ENCODE peak calls at places on chromosome 15, in five cellular contexts. One of them, this sample, is unnamed.

GRCh38 chr15:31100738-31101137 is 787 bp downstream of the TRPM1 start:
- DNase-seq in SK-N-SH: no peak
- DNase-seq in HCT116: no peak
- DNase-seq in HL-60: no peak
- DNase-seq in GM12891: no peak
- DNase-seq in this sample: no peak

GRCh38 chr15:39461536-39462140 is 119.2 kb upstream of the THBS1 start:
- DNase-seq in SK-N-SH: no peak
- DNase-seq in HCT116: no peak
- DNase-seq in HL-60: no peak
- DNase-seq in GM12891: no peak
- DNase-seq in this sample: no peak

GRCh38 chr15:75042730-75043508 is 19.5 kb downstream of the PPCDC start:
- DNase-seq in SK-N-SH: peak; percentile 44
- DNase-seq in HCT116: peak; percentile 43
- DNase-seq in HL-60: peak; percentile 100
- DNase-seq in GM12891: peak; percentile 67
- DNase-seq in this sample: peak; percentile 91

GRCh38 chr15:94263341-94264273 is 32.2 kb downstream of the MCTP2 start:
- DNase-seq in SK-N-SH: no peak
- DNase-seq in HCT116: no peak
- DNase-seq in HL-60: no peak
- DNase-seq in GM12891: no peak
- DNase-seq in this sample: no peak

GRCh38 chr15:51874751-51875644 is 45.5 kb downstream of the TMOD3 start:
- DNase-seq in SK-N-SH: no peak
- DNase-seq in HCT116: peak; percentile 89
- DNase-seq in HL-60: no peak
- DNase-seq in GM12891: no peak
- DNase-seq in this sample: peak; percentile 48

GRCh38 chr15:78836333-78836732 is 25.1 kb upstream of the ADAMTS7 start:
- DNase-seq in SK-N-SH: no peak
- DNase-seq in HCT116: no peak
- DNase-seq in HL-60: no peak
- DNase-seq in GM12891: no peak
- DNase-seq in this sample: no peak

GRCh38 chr15:98794754-98795153 is 146.4 kb downstream of the IGF1R start:
- DNase-seq in SK-N-SH: no peak
- DNase-seq in HCT116: no peak
- DNase-seq in HL-60: no peak
- DNase-seq in GM12891: no peak
- DNase-seq in this sample: no peak

GRCh38 chr15:63191895-63192603 is 2.6 kb downstream of the RAB8B start:
- DNase-seq in SK-N-SH: no peak
- DNase-seq in HCT116: no peak
- DNase-seq in HL-60: peak; percentile 43
- DNase-seq in GM12891: no peak
- DNase-seq in this sample: peak; percentile 19

GRCh38 chr15:97585408-97585807 is 375.1 kb upstream of the ARRDC4 start:
- DNase-seq in SK-N-SH: no peak
- DNase-seq in HCT116: no peak
- DNase-seq in HL-60: no peak
- DNase-seq in GM12891: no peak
- DNase-seq in this sample: no peak

GRCh38 chr15:41825572-41826535 is 2.0 kb upstream of the JMJD7 start:
- DNase-seq in SK-N-SH: no peak
- DNase-seq in HCT116: no peak
- DNase-seq in HL-60: no peak
- DNase-seq in GM12891: no peak
- DNase-seq in this sample: no peak

GRCh38 chr15:47027322-47027946 is 689.9 kb upstream of the SEMA6D start:
- DNase-seq in SK-N-SH: peak; percentile 5
- DNase-seq in HCT116: no peak
- DNase-seq in HL-60: no peak
- DNase-seq in GM12891: no peak
- DNase-seq in this sample: no peak

GRCh38 chr15:76642671-76643070 is 262.5 kb downstream of the SCAPER start:
- DNase-seq in SK-N-SH: no peak
- DNase-seq in HCT116: no peak
- DNase-seq in HL-60: no peak
- DNase-seq in GM12891: no peak
- DNase-seq in this sample: no peak

GRCh38 chr15:99481831-99482230 is 84.0 kb upstream of the MEF2A start:
- DNase-seq in SK-N-SH: no peak
- DNase-seq in HCT116: no peak
- DNase-seq in HL-60: no peak
- DNase-seq in GM12891: no peak
- DNase-seq in this sample: no peak

GRCh38 chr15:59172289-59172901 is 34.2 kb upstream of the LDHAL6B start:
- DNase-seq in SK-N-SH: no peak
- DNase-seq in HCT116: no peak
- DNase-seq in HL-60: no peak
- DNase-seq in GM12891: no peak
- DNase-seq in this sample: no peak

GRCh38 chr15:59174846-59175831 is 31.5 kb upstream of the LDHAL6B start:
- DNase-seq in SK-N-SH: peak; percentile 64
- DNase-seq in HCT116: peak; percentile 74
- DNase-seq in HL-60: peak; percentile 52
- DNase-seq in GM12891: peak; percentile 23
- DNase-seq in this sample: peak; percentile 63

GRCh38 chr15:59176653-59177444 is 29.8 kb upstream of the LDHAL6B start:
- DNase-seq in SK-N-SH: no peak
- DNase-seq in HCT116: no peak
- DNase-seq in HL-60: no peak
- DNase-seq in GM12891: no peak
- DNase-seq in this sample: no peak

GRCh38 chr15:59173194-59173593 is 33.4 kb upstream of the LDHAL6B start:
- DNase-seq in SK-N-SH: no peak
- DNase-seq in HCT116: no peak
- DNase-seq in HL-60: no peak
- DNase-seq in GM12891: no peak
- DNase-seq in this sample: no peak

GRCh38 chr15:59174161-59174845 is 32.3 kb upstream of the LDHAL6B start:
- DNase-seq in SK-N-SH: no peak
- DNase-seq in HCT116: no peak
- DNase-seq in HL-60: no peak
- DNase-seq in GM12891: no peak
- DNase-seq in this sample: no peak
- TF ChIP-seq POLR2AphosphoS5 in SK-N-SH: no peak
- TF ChIP-seq POLR2AphosphoS5 in HCT116: no peak
- TF ChIP-seq POLR2AphosphoS5 in HL-60: no peak
- TF ChIP-seq POLR2AphosphoS5 in GM12891: no peak
- TF ChIP-seq POLR2AphosphoS5 in this sample: no peak

GRCh38 chr15:33234019-33234418 is 39.5 kb upstream of the FMN1 start:
- DNase-seq in SK-N-SH: peak; percentile 43
- DNase-seq in HCT116: peak; percentile 41
- DNase-seq in HL-60: no peak
- DNase-seq in GM12891: no peak
- DNase-seq in this sample: no peak
- TF ChIP-seq POLR2AphosphoS5 in SK-N-SH: no peak
- TF ChIP-seq POLR2AphosphoS5 in HCT116: no peak
- TF ChIP-seq POLR2AphosphoS5 in HL-60: no peak
- TF ChIP-seq POLR2AphosphoS5 in GM12891: no peak
- TF ChIP-seq POLR2AphosphoS5 in this sample: no peak

GRCh38 chr15:92631721-92632120 is 23.9 kb downstream of the FAM174B start:
- DNase-seq in SK-N-SH: no peak
- DNase-seq in HCT116: peak; percentile 6
- DNase-seq in HL-60: no peak
- DNase-seq in GM12891: no peak
- DNase-seq in this sample: no peak

GRCh38 chr15:92627014-92627413 is 28.6 kb downstream of the FAM174B start:
- DNase-seq in SK-N-SH: no peak
- DNase-seq in HCT116: no peak
- DNase-seq in HL-60: no peak
- DNase-seq in GM12891: no peak
- DNase-seq in this sample: no peak

GRCh38 chr15:92633001-92633400 is 22.6 kb downstream of the FAM174B start:
- DNase-seq in SK-N-SH: no peak
- DNase-seq in HCT116: no peak
- DNase-seq in HL-60: no peak
- DNase-seq in GM12891: no peak
- DNase-seq in this sample: no peak

GRCh38 chr15:92629276-92629974 is 26.1 kb downstream of the FAM174B start:
- DNase-seq in SK-N-SH: no peak
- DNase-seq in HCT116: no peak
- DNase-seq in HL-60: no peak
- DNase-seq in GM12891: no peak
- DNase-seq in this sample: no peak

GRCh38 chr15:92629975-92630626 is 25.5 kb downstream of the FAM174B start:
- DNase-seq in SK-N-SH: no peak
- DNase-seq in HCT116: no peak
- DNase-seq in HL-60: no peak
- DNase-seq in GM12891: no peak
- DNase-seq in this sample: no peak
- TF ChIP-seq POLR2AphosphoS5 in SK-N-SH: no peak
- TF ChIP-seq POLR2AphosphoS5 in HCT116: no peak
- TF ChIP-seq POLR2AphosphoS5 in HL-60: no peak
- TF ChIP-seq POLR2AphosphoS5 in GM12891: no peak
- TF ChIP-seq POLR2AphosphoS5 in this sample: no peak

GRCh38 chr15:71103102-71103676 is 12.1 kb upstream of the THSD4 start:
- DNase-seq in SK-N-SH: no peak
- DNase-seq in HCT116: peak; percentile 50
- DNase-seq in HL-60: no peak
- DNase-seq in GM12891: no peak
- DNase-seq in this sample: peak; percentile 44
- TF ChIP-seq POLR2AphosphoS5 in SK-N-SH: no peak
- TF ChIP-seq POLR2AphosphoS5 in HCT116: no peak
- TF ChIP-seq POLR2AphosphoS5 in HL-60: no peak
- TF ChIP-seq POLR2AphosphoS5 in GM12891: no peak
- TF ChIP-seq POLR2AphosphoS5 in this sample: no peak

DNA sequence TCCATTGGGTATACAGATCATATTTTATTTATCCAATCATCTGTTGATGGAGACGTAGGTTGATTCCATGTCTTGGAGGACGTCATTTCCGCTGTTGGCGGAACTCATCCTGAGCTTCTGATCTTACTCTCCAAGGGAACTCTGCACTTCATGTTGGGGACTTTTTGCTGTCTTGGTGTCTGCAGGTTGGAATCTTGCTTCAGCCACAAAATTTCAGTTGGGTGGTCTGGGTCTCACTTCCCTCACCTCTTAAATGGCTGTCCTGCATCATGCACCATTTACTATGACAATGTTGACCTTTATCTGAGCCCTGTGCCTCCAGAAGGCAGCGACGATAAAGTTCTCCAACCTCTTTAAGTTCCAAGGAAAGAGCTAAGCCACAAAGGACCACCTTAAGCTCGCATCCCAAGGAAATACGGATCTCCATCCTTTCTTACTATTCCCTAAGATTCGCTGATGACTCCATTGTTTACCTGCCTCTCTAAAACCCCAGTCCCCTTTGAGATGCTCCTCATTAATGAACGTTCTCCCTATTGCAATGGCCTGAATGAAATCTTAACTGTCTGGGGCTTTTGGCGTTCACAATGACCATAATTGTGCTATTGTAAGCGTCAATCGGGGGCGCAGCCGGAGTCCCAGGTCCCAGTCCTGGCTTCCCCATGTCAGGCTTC is 23.1 kb upstream of the RNU6-1 start:
- DNase-seq in SK-N-SH: no peak
- DNase-seq in HCT116: no peak
- DNase-seq in HL-60: no peak
- DNase-seq in GM12891: no peak
- DNase-seq in this sample: no peak
- TF ChIP-seq POLR2AphosphoS5 in SK-N-SH: no peak
- TF ChIP-seq POLR2AphosphoS5 in HCT116: no peak
- TF ChIP-seq POLR2AphosphoS5 in HL-60: no peak
- TF ChIP-seq POLR2AphosphoS5 in GM12891: no peak
- TF ChIP-seq POLR2AphosphoS5 in this sample: no peak

DNA sequence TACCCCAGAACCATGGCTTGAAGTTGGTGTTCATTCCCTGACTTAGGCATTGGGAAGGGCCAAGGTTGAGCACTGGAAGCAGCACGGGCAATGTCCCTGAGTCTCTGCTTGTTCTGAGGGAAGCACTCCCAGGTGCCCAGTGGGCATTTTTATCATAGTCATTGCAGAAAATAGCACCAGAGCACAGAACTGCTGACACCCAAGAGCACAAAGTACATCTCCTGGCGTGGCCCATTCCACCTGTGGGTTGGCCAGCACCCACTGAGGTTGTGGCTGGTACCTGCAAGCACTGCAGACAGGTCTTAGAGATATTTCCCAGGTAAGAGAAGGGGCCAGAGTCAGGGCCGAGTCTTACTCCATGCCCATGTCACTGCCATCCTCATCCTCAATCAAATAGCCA is 28.5 kb upstream of the GCNT3 start:
- DNase-seq in SK-N-SH: no peak
- DNase-seq in HCT116: no peak
- DNase-seq in HL-60: no peak
- DNase-seq in GM12891: no peak
- DNase-seq in this sample: peak; percentile 27
- TF ChIP-seq POLR2AphosphoS5 in SK-N-SH: no peak
- TF ChIP-seq POLR2AphosphoS5 in HCT116: no peak
- TF ChIP-seq POLR2AphosphoS5 in HL-60: no peak
- TF ChIP-seq POLR2AphosphoS5 in GM12891: no peak
- TF ChIP-seq POLR2AphosphoS5 in this sample: no peak